ENCODE peak calls at places on chromosomes 13 and 19, in seven cellular contexts. X is SK-N-SH, T is H1, P is A549, R is HCT116, Q is K562, O is GM12878. C is an unnamed sample.

GRCh38 chr19:1313695-1314613 is 28.3 kb downstream of the EFNA2 start:
- DNase-seq in X (no peak), T (no peak), P (no peak), R (no peak), Q (no peak), O (no peak), C (no peak)

GRCh38 chr19:12035220-12036172 is at the start of gene ZNF433:
- DNase-seq in X (peak), T (peak), P (no peak), R (no peak), Q (peak), O (no peak), C (no peak)

GRCh38 chr13:35988648-35989081 is 142.5 kb downstream of the DCLK1 start:
- DNase-seq in X (no peak), T (peak), P (no peak), R (no peak), Q (no peak), O (no peak), C (no peak)

GRCh38 chr19:5157186-5157585 is 183.4 kb downstream of the PTPRS start:
- DNase-seq in X (peak), T (no peak), P (no peak), R (no peak), Q (no peak), O (no peak), C (no peak)

GRCh38 chr13:43787998-43788397 is 1.2 kb upstream of the ENOX1 start:
- DNase-seq in X (peak), T (no peak), P (peak), R (peak), Q (no peak), O (no peak), C (no peak)

GRCh38 chr13:71852082-71852481 is 14.9 kb downstream of the DACH1 start:
- DNase-seq in X (no peak), T (no peak), P (no peak), R (no peak), Q (no peak), O (no peak), C (no peak)

GRCh38 chr13:34257980-34258379 is 440.0 kb downstream of the RFC3 start:
- DNase-seq in X (no peak), T (no peak), P (no peak), R (no peak), Q (no peak), O (no peak), C (peak)

GRCh38 chr13:33775339-33776108 is 42.4 kb upstream of the RFC3 start:
- DNase-seq in X (no peak), T (no peak), P (no peak), R (no peak), Q (no peak), O (no peak), C (no peak)

GRCh38 chr19:4208385-4209094 is 20.8 kb upstream of the EBI3 start:
- DNase-seq in X (peak), T (peak), P (peak), R (peak), Q (peak), O (no peak), C (peak)

GRCh38 chr19:48329167-48329891 is 4.0 kb downstream of the EMP3 start:
- DNase-seq in X (no peak), T (no peak), P (no peak), R (no peak), Q (peak), O (peak), C (peak)

GRCh38 chr13:98386632-98387031 is 190.3 kb downstream of the STK24 start:
- DNase-seq in X (peak), T (no peak), P (no peak), R (no peak), Q (no peak), O (no peak), C (no peak)

GRCh38 chr19:31699421-31699820 is 350.2 kb upstream of the TSHZ3 start:
- DNase-seq in X (no peak), T (no peak), P (no peak), R (no peak), Q (no peak), O (no peak), C (no peak)

GRCh38 chr13:27855381-27855780 is 63.1 kb downstream of the GSX1 start:
- DNase-seq in X (no peak), T (no peak), P (peak), R (no peak), Q (peak), O (no peak), C (no peak)

GRCh38 chr13:26847281-26847680 is 86.7 kb upstream of the GPR12 start:
- DNase-seq in X (no peak), T (no peak), P (no peak), R (no peak), Q (no peak), O (no peak), C (no peak)

GRCh38 chr19:7742575-7742974 is 4.8 kb downstream of the CD209 start:
- DNase-seq in X (no peak), T (no peak), P (no peak), R (no peak), Q (peak), O (no peak), C (no peak)

GRCh38 chr13:75935805-75936204 is 299.7 kb downstream of the LMO7 start:
- DNase-seq in X (no peak), T (no peak), P (no peak), R (no peak), Q (no peak), O (no peak), C (no peak)

GRCh38 chr19:49761249-49761624 is 1.9 kb downstream of the TSKS start:
- DNase-seq in X (no peak), T (no peak), P (no peak), R (no peak), Q (no peak), O (no peak), C (no peak)

GRCh38 chr19:57302727-57303401 is 17.4 kb upstream of the ZNF543 start:
- DNase-seq in X (no peak), T (no peak), P (no peak), R (no peak), Q (no peak), O (no peak), C (no peak)

GRCh38 chr19:38658462-38659306 is 11.2 kb downstream of the ACTN4 start:
- DNase-seq in X (no peak), T (no peak), P (peak), R (peak), Q (no peak), O (no peak), C (no peak)

GRCh38 chr13:39417643-39418042 is 185.3 kb downstream of the LHFPL6 start:
- DNase-seq in X (no peak), T (peak), P (no peak), R (no peak), Q (no peak), O (no peak), C (peak)

GRCh38 chr13:29758591-29759114 is 91.8 kb downstream of the UBL3 start:
- DNase-seq in X (no peak), T (no peak), P (no peak), R (no peak), Q (no peak), O (peak), C (peak)

GRCh38 chr13:42275098-42275471 is 3.1 kb downstream of the AKAP11 start:
- DNase-seq in X (no peak), T (no peak), P (no peak), R (no peak), Q (no peak), O (peak), C (peak)

GRCh38 chr19:49499030-49499670 is 2.9 kb downstream of the RPS11 start:
- DNase-seq in X (no peak), T (no peak), P (no peak), R (no peak), Q (peak), O (no peak), C (no peak)

GRCh38 chr19:10752237-10752912 is 34.5 kb downstream of the DNM2 start:
- DNase-seq in X (no peak), T (no peak), P (no peak), R (no peak), Q (no peak), O (no peak), C (no peak)

GRCh38 chr19:32397736-32398135 is 7.8 kb upstream of the DPY19L3 start:
- DNase-seq in X (no peak), T (no peak), P (no peak), R (no peak), Q (no peak), O (no peak), C (no peak)

GRCh38 chr19:6528544-6529121 is 2.2 kb upstream of the TNFSF9 start:
- DNase-seq in X (no peak), T (no peak), P (no peak), R (no peak), Q (no peak), O (no peak), C (peak)

GRCh38 chr13:113207890-113208423 is 512 bp downstream of the PCID2 start:
- DNase-seq in X (no peak), T (peak), P (no peak), R (no peak), Q (no peak), O (no peak), C (peak)

GRCh38 chr13:114226088-114226487 is 8.6 kb upstream of the CDC16 start:
- DNase-seq in X (peak), T (no peak), P (no peak), R (no peak), Q (no peak), O (no peak), C (peak)

GRCh38 chr13:39035204-39035603 is 2.7 kb downstream of the PROSER1 start:
- DNase-seq in X (no peak), T (no peak), P (no peak), R (no peak), Q (no peak), O (no peak), C (peak)

GRCh38 chr19:57280913-57281425 is 684 bp downstream of the ZNF460 start:
- DNase-seq in X (peak), T (no peak), P (peak), R (no peak), Q (no peak), O (no peak), C (peak)

GRCh38 chr13:32045963-32046785 is 14.6 kb downstream of the FRY start:
- DNase-seq in X (no peak), T (no peak), P (no peak), R (no peak), Q (no peak), O (no peak), C (peak)

GRCh38 chr19:7426986-7427385 is 61.8 kb downstream of the PEX11G start:
- DNase-seq in X (no peak), T (no peak), P (no peak), R (no peak), Q (no peak), O (no peak), C (no peak)

GRCh38 chr13:75402787-75403186 is 79.2 kb downstream of the TBC1D4 start:
- DNase-seq in X (peak), T (no peak), P (no peak), R (no peak), Q (no peak), O (no peak), C (no peak)

DNA sequence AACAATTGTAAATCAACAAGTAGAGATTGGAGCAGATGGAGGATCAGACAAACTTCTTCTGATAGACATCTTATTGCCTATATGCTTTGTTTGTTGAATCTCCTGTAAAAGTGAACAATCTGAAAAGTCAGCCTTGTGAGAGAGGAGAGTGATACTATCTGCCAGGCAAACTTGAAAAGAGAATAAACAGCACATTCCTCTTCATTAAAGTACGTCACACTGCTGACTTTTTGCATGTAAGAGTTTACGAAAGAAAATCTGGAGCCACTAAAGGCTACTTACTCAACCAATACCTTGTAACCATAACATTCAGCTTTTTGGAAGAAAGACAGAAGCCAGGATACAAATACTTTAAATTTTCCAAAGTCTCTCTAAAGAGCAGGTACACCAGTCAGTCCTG is 42.5 kb downstream of the EDNRB start:
- DNase-seq in X (no peak), T (no peak), P (no peak), R (no peak), Q (no peak), O (no peak), C (no peak)
- TF ChIP-seq MAX in X (no peak), T (no peak), P (no peak), R (no peak), Q (no peak), O (no peak), C (no peak)

GRCh38 chr19:16031872-16032200 is 44.5 kb upstream of the TPM4 start:
- DNase-seq in X (peak), T (no peak), P (no peak), R (no peak), Q (no peak), O (no peak), C (no peak)

GRCh38 chr19:16033721-16034120 is 42.6 kb upstream of the TPM4 start:
- DNase-seq in X (no peak), T (no peak), P (no peak), R (no peak), Q (no peak), O (no peak), C (no peak)

GRCh38 chr19:16033136-16033530 is 43.2 kb upstream of the TPM4 start:
- DNase-seq in X (no peak), T (no peak), P (no peak), R (no peak), Q (no peak), O (no peak), C (no peak)

GRCh38 chr19:16030964-16031871 is 45.1 kb upstream of the TPM4 start:
- DNase-seq in X (peak), T (no peak), P (no peak), R (no peak), Q (no peak), O (no peak), C (no peak)

GRCh38 chr19:16032509-16033135 is 43.7 kb upstream of the TPM4 start:
- DNase-seq in X (peak), T (no peak), P (no peak), R (no peak), Q (no peak), O (no peak), C (no peak)
- H3K4me3 ChIP-seq in X (no peak), T (no peak), P (no peak), R (no peak), Q (no peak), O (no peak), C (no peak)

GRCh38 chr19:40811478-40812341 is 12.7 kb downstream of the EGLN2 start:
- DNase-seq in X (no peak), T (no peak), P (no peak), R (no peak), Q (peak), O (no peak), C (no peak)
- TF ChIP-seq MAX in X (no peak), T (no peak), P (no peak), R (no peak), Q (no peak), O (no peak), C (no peak)

GRCh38 chr13:53198699-53199098 is 170.1 kb downstream of the OLFM4 start:
- DNase-seq in X (no peak), T (no peak), P (no peak), R (no peak), Q (no peak), O (no peak), C (no peak)
- H3K4me3 ChIP-seq in X (no peak), T (no peak), P (no peak), R (no peak), Q (no peak), O (no peak), C (no peak)

DNA sequence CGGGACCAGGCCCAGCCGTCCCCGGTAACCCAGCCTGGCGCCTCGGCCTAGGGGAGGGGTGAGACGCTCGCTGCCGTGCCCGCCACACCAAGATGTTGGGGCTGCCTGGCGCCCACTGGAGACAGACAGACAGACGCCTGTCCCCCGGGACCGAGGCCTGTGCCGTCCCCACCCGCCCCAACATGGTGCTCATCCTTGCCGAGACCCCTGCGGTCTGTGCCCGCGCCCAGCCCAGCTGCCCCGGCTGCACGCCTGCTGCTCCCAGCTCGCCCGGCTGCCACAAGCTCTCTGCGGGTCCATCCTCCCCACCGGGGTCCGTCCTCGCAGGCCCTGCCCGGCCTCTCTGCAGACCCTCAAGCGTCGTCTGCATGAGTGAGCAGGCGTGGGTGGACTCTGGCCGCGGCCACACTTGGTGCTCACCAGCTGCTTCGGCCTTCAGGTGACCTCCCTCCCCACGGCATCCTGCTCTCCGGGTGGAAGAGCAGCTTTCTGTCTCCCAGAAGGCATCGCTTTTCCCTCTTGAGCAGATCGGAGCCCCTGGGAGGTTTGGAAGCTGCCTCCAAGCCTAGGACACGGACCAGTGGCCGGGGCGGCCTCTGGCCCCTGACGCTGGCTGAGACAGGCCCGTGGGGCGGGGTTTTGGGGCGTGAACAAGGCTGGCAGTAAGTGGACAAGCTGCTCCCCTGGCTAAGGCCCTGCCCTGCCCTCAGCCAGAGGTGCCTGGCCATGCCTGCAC is 6.7 kb upstream of the TMPRSS9 start:
- DNase-seq in X (no peak), T (no peak), P (no peak), R (no peak), Q (no peak), O (no peak), C (no peak)
- TF ChIP-seq MAX in X (no peak), T (no peak), P (no peak), R (no peak), Q (no peak), O (no peak), C (no peak)

DNA sequence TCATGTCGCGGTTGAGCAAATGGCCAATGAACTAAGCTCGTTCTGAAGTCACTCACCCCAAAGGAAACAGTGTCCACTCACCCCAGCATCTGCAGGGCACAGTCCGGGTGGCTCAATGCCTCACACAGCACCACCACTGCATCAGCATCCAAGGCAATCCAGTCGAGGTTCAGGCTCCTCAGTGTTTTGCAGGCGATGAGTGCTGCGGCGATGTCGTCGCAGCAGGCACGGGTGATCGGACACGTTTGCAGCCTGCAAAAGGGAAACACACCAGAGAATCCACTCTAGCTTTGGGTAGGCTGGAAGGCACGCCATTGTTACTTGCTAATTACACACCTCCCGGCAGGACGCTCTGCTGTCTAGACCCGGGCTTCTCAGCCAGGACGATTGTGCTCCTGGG is 26.5 kb downstream of the NLRP9 start:
- DNase-seq in X (no peak), T (no peak), P (no peak), R (no peak), Q (no peak), O (no peak), C (no peak)
- H3K4me3 ChIP-seq in X (no peak), T (no peak), P (no peak), R (no peak), Q (no peak), O (no peak), C (no peak)

GRCh38 chr19:53812335-53812734 is 11.8 kb downstream of the NLRP12 start:
- DNase-seq in X (peak), T (peak), P (no peak), R (no peak), Q (peak), O (no peak), C (peak)
- TF ChIP-seq MAX in X (no peak), T (no peak), P (no peak), R (no peak), Q (no peak), O (no peak), C (no peak)

GRCh38 chr19:53961523-53962345 is 1.0 kb upstream of the CACNG8 start:
- DNase-seq in X (peak), T (no peak), P (no peak), R (no peak), Q (no peak), O (no peak), C (no peak)
- H3K4me3 ChIP-seq in X (peak), T (peak), P (peak), R (no peak), Q (no peak), O (no peak), C (no peak)